ENCODE peak calls at places on chromosomes 1 and 21, in four cellular contexts. S, U, T and Y are unnamed samples.

GRCh38 chr1:225544924-225545323 is 108.0 kb downstream of the ENAH start:
- DNase-seq in U (no peak), S (no peak), T (no peak), Y (no peak)

GRCh38 chr1:173454966-173455524 is 22.1 kb upstream of the PRDX6 start:
- DNase-seq in T (no peak), U (no peak), S (no peak), Y (no peak)

GRCh38 chr1:160163612-160164011 is 12.2 kb downstream of the ATP1A4 start:
- DNase-seq in S (no peak), T (peak), U (no peak), Y (no peak)

GRCh38 chr1:12166834-12167492 is at the start of gene TNFRSF1B:
- DNase-seq in U (peak), S (peak), T (no peak), Y (no peak)

GRCh38 chr1:57512386-57512785 is 88.5 kb upstream of the DAB1 start:
- DNase-seq in U (no peak), T (no peak), S (no peak), Y (no peak)

GRCh38 chr1:187691439-187691838 is 862.7 kb downstream of the PLA2G4A start:
- DNase-seq in T (peak), U (no peak), S (no peak), Y (no peak)

GRCh38 chr1:61053712-61054608 is 28.4 kb upstream of the NFIA start:
- DNase-seq in S (peak), U (peak), T (no peak), Y (no peak)

GRCh38 chr1:19606817-19607706 is 37.0 kb upstream of the NBL1 start:
- DNase-seq in U (no peak), T (no peak), S (no peak), Y (no peak)

GRCh38 chr1:220013497-220013896 is 32.8 kb downstream of the EPRS1 start:
- DNase-seq in T (no peak), S (no peak), U (no peak), Y (no peak)

GRCh38 chr1:25447547-25447946 is 16.9 kb downstream of the MACO1 start:
- DNase-seq in T (no peak), S (no peak), U (no peak), Y (peak)

GRCh38 chr1:167456500-167456899 is 61.8 kb downstream of the CD247 start:
- DNase-seq in U (no peak), T (no peak), S (no peak), Y (no peak)

GRCh38 chr1:45493116-45493697 is 2.2 kb upstream of the TESK2 start:
- DNase-seq in T (peak), U (peak), S (peak), Y (no peak)

GRCh38 chr1:182972231-182972630 is 19.3 kb upstream of the SHCBP1L start:
- DNase-seq in S (no peak), T (no peak), U (no peak), Y (no peak)

GRCh38 chr1:65068202-65069011 is 79.6 kb upstream of the AK4 start:
- DNase-seq in U (no peak), S (no peak), T (no peak), Y (no peak)

GRCh38 chr1:240524356-240525071 is 87.4 kb downstream of the GREM2 start:
- DNase-seq in S (no peak), T (no peak), U (no peak), Y (no peak)

GRCh38 chr1:16092097-16092922 is 18.9 kb upstream of the FAM131C start:
- DNase-seq in S (no peak), T (no peak), U (no peak), Y (no peak)

GRCh38 chr1:39332291-39332690 is 127.8 kb downstream of the MACF1 start:
- DNase-seq in U (no peak), S (no peak), T (no peak), Y (no peak)

GRCh38 chr1:229535226-229535625 is 23.3 kb downstream of the ABCB10 start:
- DNase-seq in S (no peak), U (no peak), T (no peak), Y (no peak)

GRCh38 chr1:107501081-107501605 is 360.3 kb downstream of the NTNG1 start:
- DNase-seq in S (no peak), U (no peak), T (no peak), Y (no peak)

GRCh38 chr1:8987881-8988617 is 38.2 kb downstream of the SLC2A7 start:
- DNase-seq in T (no peak), U (peak), S (peak), Y (no peak)

GRCh38 chr1:182054698-182055326 is 6.7 kb downstream of the ZNF648 start:
- DNase-seq in T (peak), S (peak), U (peak), Y (peak)

GRCh38 chr1:169105434-169106094 is 926 bp upstream of the ATP1B1 start:
- DNase-seq in S (peak), T (peak), U (peak), Y (no peak)

GRCh38 chr1:228487336-228488106 is at the start of gene RNF187:
- DNase-seq in T (no peak), S (peak), U (no peak), Y (no peak)

GRCh38 chr1:37410080-37410479 is 64.3 kb upstream of the ZC3H12A start:
- DNase-seq in S (peak), U (no peak), T (no peak), Y (no peak)

GRCh38 chr1:203450016-203450415 is 25.6 kb upstream of the PRELP start:
- DNase-seq in S (no peak), T (no peak), U (no peak), Y (no peak)

GRCh38 chr21:31630062-31630711 is 29.3 kb upstream of the SOD1 start:
- DNase-seq in S (no peak), T (peak), U (no peak), Y (no peak)

GRCh38 chr21:22965455-22966125 is 1967.4 kb downstream of the NCAM2 start:
- DNase-seq in S (no peak), U (no peak), T (no peak), Y (no peak)

GRCh38 chr1:84489766-84490165 is 10.7 kb downstream of the RPF1 start:
- DNase-seq in S (no peak), T (no peak), U (no peak), Y (no peak)

GRCh38 chr1:232316864-232317263 is 313.1 kb downstream of the SIPA1L2 start:
- DNase-seq in U (no peak), T (no peak), S (no peak), Y (no peak)

GRCh38 chr1:10338047-10338446 is 60.8 kb upstream of the PGD start:
- DNase-seq in U (peak), T (peak), S (peak), Y (no peak)

GRCh38 chr1:1966086-1966740 is 37.4 kb downstream of the CFAP74 start:
- DNase-seq in S (no peak), U (no peak), T (no peak), Y (no peak)

GRCh38 chr1:10867138-10867721 is 70.8 kb upstream of the CASZ1 start:
- DNase-seq in T (no peak), S (peak), U (peak), Y (no peak)

GRCh38 chr1:236812334-236813030 is 17.4 kb downstream of the MTR start:
- DNase-seq in S (no peak), T (no peak), U (no peak), Y (no peak)

GRCh38 chr1:186958520-186958919 is 129.8 kb downstream of the PLA2G4A start:
- DNase-seq in U (no peak), T (no peak), S (no peak), Y (no peak)

GRCh38 chr1:47569681-47570470 is 132.0 kb downstream of the FOXD2 start:
- DNase-seq in U (peak), S (no peak), T (peak), Y (no peak)

GRCh38 chr1:188668083-188668482 is 1809.6 kb downstream of the BRINP3 start:
- DNase-seq in S (no peak), T (peak), U (no peak), Y (no peak)

GRCh38 chr1:222844108-222844779 is 29.4 kb downstream of the DISP1 start:
- DNase-seq in S (no peak), U (no peak), T (no peak), Y (no peak)

GRCh38 chr1:55329826-55330432 is 114.8 kb upstream of the USP24 start:
- DNase-seq in U (no peak), T (no peak), S (no peak), Y (no peak)

GRCh38 chr1:88867743-88868521 is 23.4 kb downstream of the GTF2B start:
- DNase-seq in S (no peak), U (no peak), T (no peak), Y (no peak)

GRCh38 chr1:6873298-6874015 is 88.2 kb downstream of the CAMTA1 start:
- DNase-seq in U (peak), T (no peak), S (no peak), Y (no peak)
- TF ChIP-seq TCF7 in U (no peak), T (no peak), S (no peak), Y (no peak)

DNA sequence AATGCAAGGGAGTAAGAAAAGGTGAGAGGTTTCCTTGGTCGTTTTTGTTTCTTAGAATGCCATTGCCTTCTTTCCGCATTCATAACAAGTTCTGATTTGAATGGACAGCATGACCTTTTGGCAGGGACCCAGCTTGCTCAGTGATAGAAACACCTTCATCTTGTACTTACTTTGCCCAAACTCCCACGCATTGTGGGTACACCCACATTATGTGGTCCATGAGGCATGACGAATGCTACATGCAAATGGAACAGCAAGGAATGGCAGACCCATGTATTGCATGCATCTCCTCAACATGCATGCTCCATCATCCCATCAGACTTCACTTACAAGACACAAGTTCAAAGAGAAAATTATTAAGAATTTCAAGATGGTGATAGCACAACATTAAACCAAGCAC is 102.8 kb downstream of the CDC7 start:
- DNase-seq in U (no peak), T (no peak), S (no peak), Y (peak)
- TF ChIP-seq TCF7 in U (no peak), T (no peak), S (no peak), Y (no peak)

GRCh38 chr1:170556910-170557309 is 24.9 kb downstream of the GORAB start:
- DNase-seq in T (no peak), S (no peak), U (no peak), Y (no peak)

GRCh38 chr1:170558731-170559130 is 26.8 kb downstream of the GORAB start:
- DNase-seq in U (no peak), S (no peak), T (no peak), Y (no peak)

GRCh38 chr1:170560681-170561285 is 28.8 kb downstream of the GORAB start:
- DNase-seq in U (no peak), T (no peak), S (no peak), Y (no peak)

GRCh38 chr1:170562644-170563338 is 30.8 kb downstream of the GORAB start:
- DNase-seq in S (peak), U (peak), T (peak), Y (peak)

GRCh38 chr1:170559166-170559565 is 27.2 kb downstream of the GORAB start:
- DNase-seq in T (no peak), S (no peak), U (no peak), Y (no peak)
- TF ChIP-seq TCF7 in T (no peak), S (no peak), U (no peak), Y (no peak)

DNA sequence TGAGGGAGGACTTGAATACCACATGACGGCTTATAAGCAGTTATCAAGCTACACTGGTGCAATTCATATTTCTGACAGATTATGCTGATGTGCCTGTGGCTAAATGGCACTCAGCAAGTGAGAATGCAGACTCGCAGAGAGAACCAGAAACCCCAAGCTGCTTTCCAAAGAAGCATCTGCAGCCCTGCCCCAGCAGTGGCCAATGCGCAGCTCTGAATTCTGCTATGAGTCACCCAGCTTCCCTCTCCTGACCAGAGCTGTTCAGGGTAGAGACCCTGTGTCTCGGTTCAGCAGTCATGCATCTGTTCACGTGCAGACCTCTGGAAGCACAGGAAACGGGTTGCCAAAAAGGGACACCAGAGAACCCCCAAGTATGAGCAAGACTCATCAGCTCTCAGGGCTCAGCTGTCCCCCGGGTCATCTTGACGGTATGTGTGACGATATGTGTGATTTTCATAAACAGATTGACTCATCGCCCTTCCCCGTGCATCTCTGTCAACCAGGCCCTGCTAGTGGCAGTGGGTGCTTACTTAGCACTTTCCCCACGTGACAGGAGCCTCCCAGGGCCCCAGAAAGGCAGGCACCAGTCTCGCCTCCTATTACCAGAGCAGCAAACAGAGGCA is 76.3 kb downstream of the ITPKB start:
- DNase-seq in S (peak), U (no peak), T (no peak), Y (peak)
- TF ChIP-seq TCF7 in S (no peak), U (no peak), T (no peak), Y (no peak)

DNA sequence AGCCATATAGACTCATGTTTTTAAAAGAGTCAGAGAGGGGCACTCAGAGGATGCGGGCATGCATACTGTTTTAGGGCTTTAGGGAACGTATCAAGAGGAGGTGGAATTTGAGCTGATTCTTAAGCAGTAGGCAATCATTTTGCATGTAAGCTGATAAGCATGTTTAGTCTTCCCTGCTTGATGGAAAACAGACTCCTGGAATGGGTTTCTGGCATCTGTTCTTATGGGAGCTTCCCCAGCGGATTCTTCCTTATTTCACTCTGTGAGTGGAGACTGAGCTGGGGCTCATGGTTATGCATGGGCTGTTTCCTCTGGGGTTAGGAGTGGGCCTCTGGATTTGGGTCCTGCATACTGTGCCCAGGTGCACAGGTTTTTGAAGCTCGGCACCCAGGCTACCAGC is 93.4 kb downstream of the DIRAS3 start:
- DNase-seq in T (no peak), S (no peak), U (no peak), Y (no peak)
- TF ChIP-seq TCF7 in T (no peak), S (no peak), U (no peak), Y (no peak)

GRCh38 chr1:27863552-27863943 is 8.8 kb upstream of the THEMIS2 start:
- DNase-seq in U (no peak), T (no peak), S (no peak), Y (no peak)

GRCh38 chr1:27864264-27864895 is 8.0 kb upstream of the THEMIS2 start:
- DNase-seq in U (no peak), S (no peak), T (no peak), Y (peak)

GRCh38 chr1:27861436-27861835 is 10.9 kb upstream of the THEMIS2 start:
- DNase-seq in T (no peak), U (no peak), S (no peak), Y (no peak)

GRCh38 chr1:27862671-27863551 is 9.4 kb upstream of the THEMIS2 start:
- DNase-seq in S (no peak), U (no peak), T (no peak), Y (peak)

DNA sequence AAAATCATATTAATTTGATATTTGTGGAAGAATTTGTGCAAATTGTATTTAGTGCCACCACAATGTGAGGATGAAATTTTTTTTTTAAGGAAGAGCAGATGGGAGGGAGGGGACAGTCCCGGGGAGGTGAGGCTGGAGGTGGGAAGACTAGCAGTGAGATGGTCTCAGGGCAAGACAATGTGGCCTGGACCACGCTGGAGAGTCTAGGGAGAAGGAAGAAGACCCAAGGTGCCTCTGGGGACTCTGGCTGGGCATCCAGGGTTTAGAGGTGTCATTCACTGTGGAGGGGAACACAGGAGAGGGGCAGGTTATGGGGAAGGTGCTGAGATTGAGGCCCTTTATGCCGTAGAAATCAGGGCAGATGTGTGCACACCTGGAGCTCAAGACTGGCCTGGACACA is 10.3 kb upstream of the THEMIS2 start:
- DNase-seq in T (no peak), S (no peak), U (no peak), Y (no peak)
- TF ChIP-seq TCF7 in T (no peak), S (no peak), U (no peak), Y (no peak)

GRCh38 chr1:78303620-78304019 is 187.2 kb upstream of the PTGFR start:
- DNase-seq in T (no peak), U (no peak), S (no peak), Y (no peak)
- TF ChIP-seq TCF7 in T (no peak), U (no peak), S (no peak), Y (no peak)